ENCODE peak calls at places on chromosome 10, in eight cellular contexts. One of them, this sample, is unnamed.

GRCh38 chr10:74187237-74187636 is 36.2 kb downstream of the ADK start:
- DNase-seq in T-cell: no peak
- DNase-seq in GM04503: no peak
- DNase-seq in caudate nucleus: no peak
- DNase-seq in CD8-positive, alpha-beta T cell: no peak
- DNase-seq in cardiac muscle cell: no peak
- DNase-seq in effector memory CD4-positive, alpha-beta T cell: no peak
- DNase-seq in NAMALWA: no peak
- DNase-seq in this sample: no peak

GRCh38 chr10:47027812-47028260 is 116.6 kb downstream of the PTPN20 start:
- DNase-seq in T-cell: no peak
- DNase-seq in GM04503: no peak
- DNase-seq in caudate nucleus: no peak
- DNase-seq in CD8-positive, alpha-beta T cell: no peak
- DNase-seq in cardiac muscle cell: no peak
- DNase-seq in effector memory CD4-positive, alpha-beta T cell: no peak
- DNase-seq in NAMALWA: no peak
- DNase-seq in this sample: no peak

GRCh38 chr10:43644252-43644651 is 4.4 kb downstream of the ZNF32 start:
- DNase-seq in T-cell: no peak
- DNase-seq in GM04503: no peak
- DNase-seq in caudate nucleus: no peak
- DNase-seq in CD8-positive, alpha-beta T cell: no peak
- DNase-seq in cardiac muscle cell: peak; percentile 22
- DNase-seq in effector memory CD4-positive, alpha-beta T cell: no peak
- DNase-seq in NAMALWA: no peak
- DNase-seq in this sample: no peak

GRCh38 chr10:131691481-131692090 is 209.2 kb upstream of the PPP2R2D start:
- DNase-seq in T-cell: no peak
- DNase-seq in GM04503: no peak
- DNase-seq in caudate nucleus: no peak
- DNase-seq in CD8-positive, alpha-beta T cell: no peak
- DNase-seq in cardiac muscle cell: no peak
- DNase-seq in effector memory CD4-positive, alpha-beta T cell: no peak
- DNase-seq in NAMALWA: no peak
- DNase-seq in this sample: no peak

GRCh38 chr10:72276013-72276387 is 2.3 kb downstream of the DDIT4 start:
- DNase-seq in T-cell: no peak
- DNase-seq in GM04503: no peak
- DNase-seq in caudate nucleus: no peak
- DNase-seq in CD8-positive, alpha-beta T cell: no peak
- DNase-seq in cardiac muscle cell: peak; percentile 66
- DNase-seq in effector memory CD4-positive, alpha-beta T cell: no peak
- DNase-seq in NAMALWA: no peak
- DNase-seq in this sample: no peak

GRCh38 chr10:100339236-100339635 is 7.8 kb upstream of the SCD start:
- DNase-seq in T-cell: no peak
- DNase-seq in GM04503: no peak
- DNase-seq in caudate nucleus: no peak
- DNase-seq in CD8-positive, alpha-beta T cell: no peak
- DNase-seq in cardiac muscle cell: no peak
- DNase-seq in effector memory CD4-positive, alpha-beta T cell: no peak
- DNase-seq in NAMALWA: peak; percentile 51
- DNase-seq in this sample: no peak

GRCh38 chr10:128848807-128849206 is 618.2 kb upstream of the MGMT start:
- DNase-seq in T-cell: no peak
- DNase-seq in GM04503: no peak
- DNase-seq in caudate nucleus: no peak
- DNase-seq in CD8-positive, alpha-beta T cell: no peak
- DNase-seq in cardiac muscle cell: no peak
- DNase-seq in effector memory CD4-positive, alpha-beta T cell: no peak
- DNase-seq in NAMALWA: no peak
- DNase-seq in this sample: no peak

GRCh38 chr10:77869626-77870420 is 56.7 kb downstream of the DLG5 start:
- DNase-seq in T-cell: no peak
- DNase-seq in GM04503: no peak
- DNase-seq in caudate nucleus: no peak
- DNase-seq in CD8-positive, alpha-beta T cell: no peak
- DNase-seq in cardiac muscle cell: peak; percentile 11
- DNase-seq in effector memory CD4-positive, alpha-beta T cell: no peak
- DNase-seq in NAMALWA: no peak
- DNase-seq in this sample: no peak

GRCh38 chr10:118596426-118597124 is 1.1 kb upstream of the PRLHR start:
- DNase-seq in T-cell: no peak
- DNase-seq in GM04503: no peak
- DNase-seq in caudate nucleus: no peak
- DNase-seq in CD8-positive, alpha-beta T cell: no peak
- DNase-seq in cardiac muscle cell: no peak
- DNase-seq in effector memory CD4-positive, alpha-beta T cell: no peak
- DNase-seq in NAMALWA: no peak
- DNase-seq in this sample: no peak

GRCh38 chr10:129772472-129773358 is 191.4 kb downstream of the EBF3 start:
- DNase-seq in T-cell: no peak
- DNase-seq in GM04503: no peak
- DNase-seq in caudate nucleus: no peak
- DNase-seq in CD8-positive, alpha-beta T cell: no peak
- DNase-seq in cardiac muscle cell: no peak
- DNase-seq in effector memory CD4-positive, alpha-beta T cell: no peak
- DNase-seq in NAMALWA: no peak
- DNase-seq in this sample: no peak

GRCh38 chr10:34575882-34576281 is 239.2 kb downstream of the PARD3 start:
- DNase-seq in T-cell: no peak
- DNase-seq in GM04503: no peak
- DNase-seq in caudate nucleus: no peak
- DNase-seq in CD8-positive, alpha-beta T cell: no peak
- DNase-seq in cardiac muscle cell: peak; percentile 17
- DNase-seq in effector memory CD4-positive, alpha-beta T cell: no peak
- DNase-seq in NAMALWA: no peak
- DNase-seq in this sample: no peak

GRCh38 chr10:3935141-3935540 is 150.1 kb upstream of the KLF6 start:
- DNase-seq in T-cell: peak; percentile 30
- DNase-seq in GM04503: peak; percentile 58
- DNase-seq in caudate nucleus: no peak
- DNase-seq in CD8-positive, alpha-beta T cell: no peak
- DNase-seq in cardiac muscle cell: peak; percentile 86
- DNase-seq in effector memory CD4-positive, alpha-beta T cell: no peak
- DNase-seq in NAMALWA: no peak
- DNase-seq in this sample: peak; percentile 57

GRCh38 chr10:97703398-97704067 is 10.0 kb upstream of the MARVELD1 start:
- DNase-seq in T-cell: no peak
- DNase-seq in GM04503: no peak
- DNase-seq in caudate nucleus: no peak
- DNase-seq in CD8-positive, alpha-beta T cell: no peak
- DNase-seq in cardiac muscle cell: no peak
- DNase-seq in effector memory CD4-positive, alpha-beta T cell: no peak
- DNase-seq in NAMALWA: no peak
- DNase-seq in this sample: no peak

GRCh38 chr10:1638889-1639418 is 98.4 kb downstream of the ADARB2 start:
- DNase-seq in T-cell: no peak
- DNase-seq in GM04503: no peak
- DNase-seq in caudate nucleus: no peak
- DNase-seq in CD8-positive, alpha-beta T cell: no peak
- DNase-seq in cardiac muscle cell: no peak
- DNase-seq in effector memory CD4-positive, alpha-beta T cell: no peak
- DNase-seq in NAMALWA: no peak
- DNase-seq in this sample: no peak

GRCh38 chr10:9166770-9167169 is 1112.3 kb downstream of the GATA3 start:
- DNase-seq in T-cell: no peak
- DNase-seq in GM04503: no peak
- DNase-seq in caudate nucleus: no peak
- DNase-seq in CD8-positive, alpha-beta T cell: no peak
- DNase-seq in cardiac muscle cell: no peak
- DNase-seq in effector memory CD4-positive, alpha-beta T cell: no peak
- DNase-seq in NAMALWA: no peak
- DNase-seq in this sample: no peak

GRCh38 chr10:14617125-14617524 is 157.6 kb downstream of the FAM107B start:
- DNase-seq in T-cell: no peak
- DNase-seq in GM04503: no peak
- DNase-seq in caudate nucleus: no peak
- DNase-seq in CD8-positive, alpha-beta T cell: no peak
- DNase-seq in cardiac muscle cell: no peak
- DNase-seq in effector memory CD4-positive, alpha-beta T cell: no peak
- DNase-seq in NAMALWA: no peak
- DNase-seq in this sample: no peak

GRCh38 chr10:63758080-63758479 is 236.9 kb downstream of the REEP3 start:
- DNase-seq in T-cell: no peak
- DNase-seq in GM04503: peak; percentile 16
- DNase-seq in caudate nucleus: no peak
- DNase-seq in CD8-positive, alpha-beta T cell: no peak
- DNase-seq in cardiac muscle cell: peak; percentile 78
- DNase-seq in effector memory CD4-positive, alpha-beta T cell: no peak
- DNase-seq in NAMALWA: no peak
- DNase-seq in this sample: no peak

GRCh38 chr10:119691726-119692125 is 34.1 kb upstream of the INPP5F start:
- DNase-seq in T-cell: no peak
- DNase-seq in GM04503: no peak
- DNase-seq in caudate nucleus: no peak
- DNase-seq in CD8-positive, alpha-beta T cell: no peak
- DNase-seq in cardiac muscle cell: no peak
- DNase-seq in effector memory CD4-positive, alpha-beta T cell: no peak
- DNase-seq in NAMALWA: no peak
- DNase-seq in this sample: no peak

This sample was measured in AG09309.